ENCODE peak calls at places on chromosomes 6 and 20, in ten cellular contexts. Y is IMR-90; O is SW 1271; S is neural crest cell; R is dermis microvascular lymphatic vessel endothelial cell; D is heart right ventricle; J is GM23338; T is HTR-8/SVneo; Z is stimulated activated CD8-positive, alpha-beta memory T cell treated with anti-CD3 and anti-CD28 coated beads, Interleukin-7, amount 100 ng/mL, for 1 hour; L is esophagus squamous epithelium. G is an unnamed sample.

GRCh38 chr20:59452856-59453255 is 151.5 kb upstream of the PHACTR3 start:
- DNase-seq in J (no peak), D (no peak), Y (no peak), T (no peak), L (no peak), Z (no peak), O (no peak), R (no peak), S (no peak), G (no peak)

GRCh38 chr20:9301129-9302072 is 213.0 kb upstream of the LAMP5 start:
- DNase-seq in S (no peak), Y (peak; percentile 89), J (no peak), Z (no peak), R (peak; percentile 52), D (no peak), O (no peak), T (no peak), L (no peak), G (peak; percentile 48)

GRCh38 chr6:140036176-140036575 is 661.7 kb upstream of the CITED2 start:
- DNase-seq in Y (no peak), O (no peak), L (no peak), T (no peak), Z (no peak), D (no peak), S (no peak), R (no peak), J (no peak), G (no peak)

GRCh38 chr20:34331838-34332237 is 28.7 kb upstream of the AHCY start:
- DNase-seq in Y (no peak), J (no peak), D (no peak), T (no peak), Z (no peak), O (no peak), S (no peak), R (no peak), L (no peak), G (no peak)

GRCh38 chr6:13112921-13113320 is 215.4 kb downstream of the TBC1D7 start:
- DNase-seq in L (no peak), D (no peak), Z (no peak), S (no peak), J (no peak), Y (no peak), R (no peak), T (no peak), O (no peak), G (no peak)

GRCh38 chr6:37491161-37491829 is 8.4 kb downstream of the CCDC167 start:
- DNase-seq in R (no peak), Z (no peak), T (no peak), O (no peak), L (no peak), S (no peak), J (no peak), Y (no peak), D (no peak), G (no peak)

GRCh38 chr6:158149641-158150040 is 18.4 kb downstream of the SERAC1 start:
- DNase-seq in S (no peak), D (no peak), Y (peak; percentile 91), J (no peak), L (no peak), R (no peak), Z (no peak), T (no peak), O (no peak), G (peak; percentile 6)

GRCh38 chr6:44530910-44531234 is 143.4 kb downstream of the CDC5L start:
- DNase-seq in J (no peak), S (no peak), T (no peak), Z (no peak), L (no peak), O (no peak), Y (no peak), R (no peak), D (no peak), G (no peak)

GRCh38 chr6:130997061-130997753 is 65.8 kb downstream of the EPB41L2 start:
- DNase-seq in T (peak; percentile 31), R (no peak), L (no peak), S (no peak), J (no peak), Y (peak; percentile 56), O (no peak), Z (no peak), D (no peak), G (no peak)

GRCh38 chr20:22232473-22232872 is 351.9 kb downstream of the FOXA2 start:
- DNase-seq in L (no peak), Z (no peak), O (no peak), J (no peak), S (no peak), D (no peak), Y (no peak), R (no peak), T (no peak), G (no peak)

GRCh38 chr20:62303327-62304226 is 780 bp downstream of the ADRM1 start:
- DNase-seq in R (no peak), Y (no peak), O (no peak), T (peak; percentile 47), Z (no peak), S (peak; percentile 16), L (no peak), J (no peak), D (no peak), G (no peak)

GRCh38 chr6:44642870-44643522 is 255.5 kb downstream of the CDC5L start:
- DNase-seq in Z (no peak), D (no peak), J (no peak), S (no peak), L (no peak), T (no peak), O (no peak), Y (peak; percentile 18), R (no peak), G (no peak)

GRCh38 chr6:46274502-46274901 is 103.7 kb upstream of the ENPP5 start:
- DNase-seq in D (no peak), T (no peak), R (no peak), Z (no peak), O (no peak), Y (no peak), L (no peak), S (no peak), J (no peak), G (no peak)

GRCh38 chr20:61684583-61685235 is 381.0 kb downstream of the TAF4 start:
- DNase-seq in T (no peak), L (no peak), R (no peak), O (no peak), Y (no peak), D (no peak), S (no peak), Z (no peak), J (no peak), G (no peak)

GRCh38 chr6:36683656-36684446 is 5.3 kb downstream of the CDKN1A start:
- DNase-seq in S (no peak), R (no peak), L (no peak), D (no peak), Y (no peak), T (no peak), O (no peak), J (no peak), Z (no peak), G (no peak)

GRCh38 chr20:44910690-44911262 is 916 bp downstream of the PABPC1L start:
- DNase-seq in T (no peak), L (no peak), R (no peak), D (no peak), J (peak; percentile 45), Z (no peak), S (no peak), Y (no peak), O (no peak), G (no peak)

GRCh38 chr20:44025756-44026155 is 111.1 kb downstream of the TOX2 start:
- DNase-seq in D (no peak), J (no peak), O (no peak), Z (no peak), S (no peak), T (no peak), L (no peak), Y (no peak), R (no peak), G (no peak)

GRCh38 chr20:57792386-57793095 is 82.7 kb upstream of the PMEPA1 start:
- DNase-seq in Z (no peak), S (no peak), L (no peak), O (no peak), Y (no peak), J (no peak), D (no peak), T (no peak), R (no peak), G (no peak)

GRCh38 chr6:117346142-117346930 is 79.4 kb downstream of the ROS1 start:
- DNase-seq in S (no peak), L (no peak), Z (no peak), R (no peak), Y (peak; percentile 28), T (peak; percentile 22), D (no peak), O (no peak), J (peak; percentile 64), G (no peak)

GRCh38 chr6:68638225-68638900 is 3.3 kb downstream of the ADGRB3 start:
- DNase-seq in L (no peak), Y (peak; percentile 47), S (peak; percentile 36), O (no peak), T (no peak), D (peak; percentile 14), R (peak; percentile 33), J (peak; percentile 52), Z (no peak), G (no peak)

GRCh38 chr6:159729598-159729997 is 2.3 kb downstream of the WTAP start:
- DNase-seq in T (no peak), L (no peak), O (no peak), Z (no peak), Y (peak; percentile 30), J (peak; percentile 30), D (no peak), R (no peak), S (no peak), G (no peak)

GRCh38 chr6:29826271-29826670 is 1.4 kb upstream of the HLA-G start:
- DNase-seq in Y (no peak), O (no peak), Z (no peak), L (no peak), J (no peak), R (no peak), D (no peak), T (no peak), S (no peak), G (no peak)

GRCh38 chr6:36793913-36794703 is 45.1 kb downstream of the CPNE5 start:
- DNase-seq in R (no peak), J (peak; percentile 37), T (no peak), Y (peak; percentile 12), Z (no peak), D (no peak), O (no peak), S (no peak), L (no peak), G (no peak)

GRCh38 chr6:144365176-144365710 is 80.1 kb downstream of the UTRN start:
- DNase-seq in S (no peak), J (no peak), T (no peak), Y (peak; percentile 30), L (no peak), D (no peak), R (no peak), Z (no peak), O (no peak), G (no peak)

GRCh38 chr6:52582996-52583395 is 6.1 kb upstream of the TRAM2 start:
- DNase-seq in Y (no peak), L (no peak), T (no peak), D (no peak), O (no peak), R (no peak), J (no peak), S (no peak), Z (no peak), G (no peak)

GRCh38 chr6:121932071-121933009 is 467.1 kb upstream of the HSF2 start:
- DNase-seq in S (no peak), T (peak; percentile 72), O (no peak), L (no peak), D (no peak), Z (no peak), Y (peak; percentile 95), R (peak; percentile 27), J (peak; percentile 86), G (peak; percentile 90)

GRCh38 chr20:6919792-6920468 is 152.4 kb downstream of the BMP2 start:
- DNase-seq in R (no peak), O (no peak), J (no peak), L (no peak), Y (no peak), S (no peak), Z (no peak), D (no peak), T (no peak), G (no peak)

GRCh38 chr20:50034567-50035170 is 51.9 kb downstream of the SNAI1 start:
- DNase-seq in R (peak; percentile 79), J (no peak), L (no peak), O (no peak), Y (peak; percentile 37), S (no peak), D (peak; percentile 45), T (peak; percentile 64), Z (no peak), G (no peak)

G was measured in SJSA1.